ENCODE peak calls at places on chromosomes 3 and 15, in eight cellular contexts. E is fibroblast of the aortic adventitia; I is Kasumi-1; Q is effector CD4-positive, alpha-beta T cell; H is ELR; L is Daoy; C is body of pancreas; A is G401. N is an unnamed sample.

GRCh38 chr3:149600619-149601018 is 57.2 kb downstream of the WWTR1 start:
- DNase-seq in L (peak; percentile 75), H (no peak), A (no peak), Q (no peak), E (peak; percentile 42), C (no peak), I (no peak), N (peak; percentile 17)

GRCh38 chr15:33114484-33114767 is 80.1 kb downstream of the FMN1 start:
- DNase-seq in H (no peak), I (no peak), A (no peak), L (no peak), E (no peak), C (no peak), Q (no peak), N (no peak)

GRCh38 chr15:93179704-93180103 is 90.7 kb upstream of the RGMA start:
- DNase-seq in I (no peak), A (no peak), C (no peak), H (no peak), Q (no peak), E (no peak), L (peak; percentile 53), N (no peak)

GRCh38 chr3:126556637-126557414 is 1.9 kb downstream of the C3orf22 start:
- DNase-seq in A (no peak), H (no peak), E (no peak), L (no peak), I (no peak), C (no peak), Q (no peak), N (no peak)

GRCh38 chr15:82710926-82711490 is 1.3 kb upstream of the AP3B2 start:
- DNase-seq in A (no peak), H (no peak), L (no peak), C (no peak), I (no peak), Q (no peak), E (no peak), N (no peak)

GRCh38 chr15:68434021-68434420 is 2.1 kb upstream of the ITGA11 start:
- DNase-seq in E (no peak), H (no peak), L (no peak), Q (no peak), I (no peak), A (no peak), C (no peak), N (no peak)

GRCh38 chr15:58077427-58077826 is 11.9 kb upstream of the ALDH1A2 start:
- DNase-seq in A (no peak), L (no peak), I (no peak), C (no peak), H (peak; percentile 20), E (no peak), Q (no peak), N (peak; percentile 32)

GRCh38 chr3:113151475-113152031 is 59.8 kb upstream of the BOC start:
- DNase-seq in I (no peak), H (no peak), L (peak; percentile 59), C (no peak), Q (no peak), A (no peak), E (no peak), N (no peak)

GRCh38 chr15:70575251-70576227 is 187.8 kb downstream of the UACA start:
- DNase-seq in H (no peak), C (no peak), Q (no peak), L (no peak), I (no peak), A (no peak), E (peak; percentile 60), N (no peak)

GRCh38 chr3:13698498-13698897 is 149.6 kb downstream of the FBLN2 start:
- DNase-seq in C (no peak), A (no peak), I (no peak), Q (no peak), E (no peak), L (no peak), H (no peak), N (no peak)

GRCh38 chr3:5054098-5054497 is 68.0 kb upstream of the ARL8B start:
- DNase-seq in H (no peak), C (no peak), A (no peak), I (peak; percentile 86), E (no peak), L (no peak), Q (no peak), N (no peak)

GRCh38 chr3:62587579-62588031 is 214.3 kb upstream of the FEZF2 start:
- DNase-seq in Q (no peak), C (no peak), L (peak; percentile 91), E (peak; percentile 58), H (peak; percentile 97), A (peak; percentile 88), I (no peak), N (no peak)

GRCh38 chr15:62439543-62440016 is 274.5 kb upstream of the C2CD4B start:
- DNase-seq in Q (no peak), A (no peak), I (no peak), L (no peak), E (peak; percentile 44), C (no peak), H (no peak), N (no peak)

N was measured in small intestine.